ENCODE peak calls at places on chromosomes 4 and X, in four cellular contexts. One of them, this sample, is unnamed.

GRCh38 chrX:69065451-69065850 is 99.8 kb downstream of the PJA1 start:
- DNase-seq in HL-60: no peak
- DNase-seq in K562: no peak
- DNase-seq in GM12878: no peak
- DNase-seq in this sample: no peak

GRCh38 chr4:101238706-101239105 is 108.6 kb downstream of the PPP3CA start:
- DNase-seq in K562: no peak
- DNase-seq in HL-60: peak
- DNase-seq in GM12878: no peak
- DNase-seq in this sample: no peak

GRCh38 chr4:165814256-165815010 is 58.6 kb upstream of the TLL1 start:
- DNase-seq in HL-60: no peak
- DNase-seq in K562: no peak
- DNase-seq in GM12878: no peak
- DNase-seq in this sample: no peak

GRCh38 chr4:182593413-182593812 is 323.8 kb downstream of the DCTD start:
- DNase-seq in GM12878: no peak
- DNase-seq in K562: no peak
- DNase-seq in HL-60: no peak
- DNase-seq in this sample: no peak

GRCh38 chr4:34644716-34645115 is 1599.6 kb downstream of the ARAP2 start:
- DNase-seq in HL-60: no peak
- DNase-seq in GM12878: no peak
- DNase-seq in K562: no peak
- DNase-seq in this sample: no peak

GRCh38 chr4:184439856-184440592 is 34.3 kb downstream of the IRF2 start:
- DNase-seq in K562: no peak
- DNase-seq in GM12878: no peak
- DNase-seq in HL-60: no peak
- DNase-seq in this sample: no peak

GRCh38 chr4:118034061-118034785 is at the start of gene NDST3:
- DNase-seq in GM12878: no peak
- DNase-seq in K562: peak
- DNase-seq in HL-60: peak
- DNase-seq in this sample: peak

GRCh38 chrX:123859828-123860505 is at the start of gene XIAP:
- DNase-seq in HL-60: peak
- DNase-seq in K562: peak
- DNase-seq in GM12878: peak
- DNase-seq in this sample: peak

GRCh38 chr4:29853843-29854242 is 866.3 kb upstream of the PCDH7 start:
- DNase-seq in K562: no peak
- DNase-seq in GM12878: no peak
- DNase-seq in HL-60: no peak
- DNase-seq in this sample: no peak

GRCh38 chrX:44152867-44153266 is 179.7 kb upstream of the NDP start:
- DNase-seq in GM12878: no peak
- DNase-seq in K562: no peak
- DNase-seq in HL-60: peak
- DNase-seq in this sample: no peak

GRCh38 chr4:159235779-159236368 is 133.0 kb downstream of the RAPGEF2 start:
- DNase-seq in K562: no peak
- DNase-seq in GM12878: no peak
- DNase-seq in HL-60: no peak
- DNase-seq in this sample: no peak

GRCh38 chr4:173213296-173213695 is 44.7 kb downstream of the GALNT7 start:
- DNase-seq in K562: no peak
- DNase-seq in HL-60: no peak
- DNase-seq in GM12878: no peak
- DNase-seq in this sample: no peak

GRCh38 chr4:151990201-151990600 is 229.4 kb upstream of the GATB start:
- DNase-seq in HL-60: no peak
- DNase-seq in GM12878: no peak
- DNase-seq in K562: no peak
- DNase-seq in this sample: no peak

GRCh38 chr4:22532896-22533295 is 17.0 kb upstream of the ADGRA3 start:
- DNase-seq in K562: no peak
- DNase-seq in GM12878: no peak
- DNase-seq in HL-60: no peak
- DNase-seq in this sample: no peak

GRCh38 chrX:95056901-95057300 is 1382.9 kb downstream of the FAM133A start:
- DNase-seq in K562: peak
- DNase-seq in GM12878: no peak
- DNase-seq in HL-60: no peak
- DNase-seq in this sample: no peak

GRCh38 chr4:112061418-112061817 is 83.8 kb upstream of the FAM241A start:
- DNase-seq in GM12878: no peak
- DNase-seq in K562: no peak
- DNase-seq in HL-60: no peak
- DNase-seq in this sample: no peak

GRCh38 chr4:182604161-182604591 is 313.0 kb downstream of the DCTD start:
- DNase-seq in K562: no peak
- DNase-seq in GM12878: no peak
- DNase-seq in HL-60: no peak
- DNase-seq in this sample: no peak

GRCh38 chrX:39950035-39950688 is 147.6 kb downstream of the BCOR start:
- DNase-seq in K562: peak
- DNase-seq in HL-60: no peak
- DNase-seq in GM12878: no peak
- DNase-seq in this sample: no peak

GRCh38 chrX:145825896-145826295 is 8.3 kb downstream of the SLITRK2 start:
- DNase-seq in HL-60: no peak
- DNase-seq in GM12878: no peak
- DNase-seq in K562: peak
- DNase-seq in this sample: no peak

GRCh38 chrX:129938081-129938480 is 32.1 kb downstream of the UTP14A start:
- DNase-seq in GM12878: no peak
- DNase-seq in HL-60: no peak
- DNase-seq in K562: no peak
- DNase-seq in this sample: no peak

GRCh38 chrX:151384807-151385206 is 12.2 kb upstream of the VMA21 start:
- DNase-seq in GM12878: no peak
- DNase-seq in HL-60: no peak
- DNase-seq in K562: no peak
- DNase-seq in this sample: no peak

GRCh38 chrX:72621163-72621562 is 48.5 kb upstream of the HDAC8 start:
- DNase-seq in GM12878: no peak
- DNase-seq in K562: no peak
- DNase-seq in HL-60: no peak
- DNase-seq in this sample: no peak

GRCh38 chr4:142846105-142846728 is at the start of gene INPP4B:
- DNase-seq in K562: no peak
- DNase-seq in HL-60: no peak
- DNase-seq in GM12878: no peak
- DNase-seq in this sample: no peak

GRCh38 chr4:10456270-10457254 is 664 bp downstream of the ZNF518B start:
- DNase-seq in K562: peak
- DNase-seq in HL-60: no peak
- DNase-seq in GM12878: no peak
- DNase-seq in this sample: peak

GRCh38 chr4:848803-849477 is 23.0 kb upstream of the CPLX1 start:
- DNase-seq in GM12878: no peak
- DNase-seq in HL-60: no peak
- DNase-seq in K562: no peak
- DNase-seq in this sample: no peak

GRCh38 chr4:122450847-122451246 is 5.7 kb downstream of the IL2 start:
- DNase-seq in K562: peak
- DNase-seq in HL-60: no peak
- DNase-seq in GM12878: no peak
- DNase-seq in this sample: no peak

DNA sequence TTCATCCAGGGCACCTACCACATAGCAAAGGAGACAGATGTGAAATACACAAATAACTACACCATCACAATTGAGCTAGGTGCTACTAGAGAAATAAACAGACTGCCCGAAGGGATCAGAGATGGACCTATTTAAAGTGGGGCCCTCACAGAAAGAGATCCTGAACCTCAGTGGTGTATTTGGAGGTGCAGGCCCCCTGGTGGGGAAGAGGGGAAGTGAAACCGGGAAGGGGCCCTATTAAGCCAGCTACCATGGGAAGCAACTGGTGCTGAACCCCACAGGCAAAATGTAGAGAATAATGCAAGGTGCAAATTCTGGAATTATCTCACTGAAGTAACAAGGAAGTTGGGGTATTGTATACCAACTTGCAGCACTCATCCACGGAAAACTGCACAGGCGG is 78.6 kb upstream of the FAM9A start:
- DNase-seq in GM12878: no peak
- DNase-seq in K562: peak
- DNase-seq in HL-60: no peak
- DNase-seq in this sample: peak
- TF ChIP-seq SPI1 in GM12878: no peak
- TF ChIP-seq SPI1 in K562: peak
- TF ChIP-seq SPI1 in HL-60: peak
- TF ChIP-seq SPI1 in this sample: peak

GRCh38 chr4:123786955-123787354 is 390.4 kb downstream of the SPRY1 start:
- DNase-seq in GM12878: no peak
- DNase-seq in K562: no peak
- DNase-seq in HL-60: no peak
- DNase-seq in this sample: no peak
- TF ChIP-seq POLR2AphosphoS5 in GM12878: no peak
- TF ChIP-seq POLR2AphosphoS5 in K562: no peak
- TF ChIP-seq POLR2AphosphoS5 in HL-60: no peak
- TF ChIP-seq POLR2AphosphoS5 in this sample: no peak

DNA sequence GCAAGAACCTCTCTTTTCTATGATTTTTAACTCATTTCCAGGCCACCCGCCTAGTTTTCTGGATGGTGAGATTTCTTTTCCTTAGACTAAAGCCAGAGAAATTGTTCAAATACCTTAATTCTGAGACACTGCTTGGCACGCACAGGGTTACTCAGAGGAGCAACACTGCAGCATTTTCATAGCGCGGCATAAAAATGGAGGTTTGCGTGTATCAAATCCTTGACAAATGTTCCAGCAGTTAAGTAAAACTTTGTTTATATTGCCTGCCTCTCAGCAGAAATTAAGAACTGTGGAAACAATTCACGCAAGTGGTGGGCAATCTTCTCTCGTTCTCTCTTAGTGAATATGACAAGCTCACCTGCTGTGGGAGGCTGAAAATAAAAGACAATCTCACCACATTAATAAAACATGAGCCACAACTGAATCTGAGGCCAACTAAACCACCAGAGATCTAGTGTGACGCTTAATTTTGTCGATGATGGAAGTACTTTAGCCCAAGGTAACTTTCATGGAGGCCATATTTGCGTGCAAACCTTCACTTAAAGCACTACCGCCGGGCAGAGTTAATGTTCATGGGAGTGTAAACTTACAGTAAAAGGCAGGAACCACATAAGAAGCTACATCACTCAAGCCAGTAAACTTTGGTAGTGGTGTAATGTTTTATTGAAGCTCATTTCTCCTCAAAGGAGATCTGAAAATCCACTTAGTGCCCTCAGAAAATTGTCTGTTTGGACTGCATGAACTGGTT is 894.8 kb upstream of the EPHA5 start:
- DNase-seq in K562: no peak
- DNase-seq in GM12878: no peak
- DNase-seq in HL-60: no peak
- DNase-seq in this sample: no peak
- TF ChIP-seq SPI1 in K562: no peak
- TF ChIP-seq SPI1 in GM12878: no peak
- TF ChIP-seq SPI1 in HL-60: no peak
- TF ChIP-seq SPI1 in this sample: no peak

GRCh38 chr4:99800332-99801004 is 16.2 kb upstream of the DAPP1 start:
- DNase-seq in GM12878: no peak
- DNase-seq in HL-60: no peak
- DNase-seq in K562: no peak
- DNase-seq in this sample: no peak
- TF ChIP-seq POLR2AphosphoS5 in GM12878: no peak
- TF ChIP-seq POLR2AphosphoS5 in HL-60: no peak
- TF ChIP-seq POLR2AphosphoS5 in K562: no peak
- TF ChIP-seq POLR2AphosphoS5 in this sample: no peak

DNA sequence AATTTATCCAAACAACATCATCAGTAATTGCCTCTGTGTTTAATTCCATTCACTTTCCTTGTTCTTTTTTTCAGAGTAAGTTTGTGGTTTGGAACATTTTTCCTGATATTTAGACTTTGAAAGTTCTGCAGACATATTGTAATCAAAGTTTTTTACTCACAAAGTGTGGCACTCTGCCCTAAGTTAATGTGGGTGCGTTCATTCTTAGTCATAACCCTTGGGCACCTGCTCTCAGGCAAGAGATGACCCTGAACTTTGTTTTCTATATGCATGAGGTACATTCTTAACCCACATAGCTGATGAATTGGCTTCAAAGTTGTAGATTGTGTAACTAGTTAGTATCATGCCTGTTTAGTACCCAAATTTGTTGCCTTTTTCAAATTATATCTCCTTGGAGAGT is 424.3 kb downstream of the GRXCR1 start:
- DNase-seq in HL-60: no peak
- DNase-seq in GM12878: no peak
- DNase-seq in K562: no peak
- DNase-seq in this sample: no peak
- TF ChIP-seq SPI1 in HL-60: no peak
- TF ChIP-seq SPI1 in GM12878: no peak
- TF ChIP-seq SPI1 in K562: no peak
- TF ChIP-seq SPI1 in this sample: no peak

DNA sequence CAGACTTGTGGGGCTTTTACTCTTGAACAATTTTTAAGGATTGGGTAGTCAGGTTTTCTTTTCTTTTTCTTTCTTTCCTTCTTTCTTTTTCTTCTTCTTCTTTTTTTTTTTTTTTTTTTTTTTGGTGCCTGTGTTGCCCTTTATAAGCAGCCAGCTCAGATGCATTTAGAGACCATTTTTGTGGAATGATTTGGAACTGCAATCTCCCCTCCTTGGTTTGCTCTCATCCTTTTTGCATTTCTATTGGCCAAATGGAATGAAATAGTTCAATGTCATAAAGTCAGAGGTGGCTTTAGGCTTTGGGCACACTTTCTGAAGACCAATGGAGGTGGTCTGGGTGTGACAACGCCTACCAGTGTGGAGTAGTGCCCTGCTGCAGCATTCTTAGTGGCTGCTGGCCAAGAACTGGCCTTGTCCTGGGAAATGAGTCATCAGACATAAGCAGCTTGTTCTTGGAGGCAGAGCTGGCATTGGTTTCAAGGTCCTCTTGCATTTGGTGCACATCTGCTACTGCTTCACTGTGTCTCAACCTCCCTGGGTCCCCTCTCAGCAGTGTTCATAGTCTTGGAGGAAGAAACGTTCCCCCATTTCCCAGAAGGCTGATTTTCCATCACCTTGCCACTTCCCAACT is 84.5 kb downstream of the CT47B1 start:
- DNase-seq in K562: peak
- DNase-seq in GM12878: no peak
- DNase-seq in HL-60: no peak
- DNase-seq in this sample: no peak
- TF ChIP-seq POLR2AphosphoS5 in K562: no peak
- TF ChIP-seq POLR2AphosphoS5 in GM12878: no peak
- TF ChIP-seq POLR2AphosphoS5 in HL-60: no peak
- TF ChIP-seq POLR2AphosphoS5 in this sample: no peak

This sample was measured in GM12891.